ENCODE peak calls at places on chromosomes 1 and 21, in six cellular contexts. M, K, R, S, U and P are unnamed samples.

GRCh38 chr1:228336308-228337030 is 70.2 kb downstream of the TRIM11 start:
- DNase-seq in M (no peak), R (peak; percentile 7), S (no peak), K (no peak), U (no peak), P (no peak)

GRCh38 chr1:65792671-65793358 is at the start of gene PDE4B:
- DNase-seq in U (no peak), R (peak; percentile 48), M (no peak), S (no peak), K (peak; percentile 76), P (no peak)

GRCh38 chr1:55067022-55067781 is 27.9 kb downstream of the PCSK9 start:
- DNase-seq in R (no peak), K (no peak), U (no peak), S (no peak), M (no peak), P (no peak)

GRCh38 chr21:17802568-17802967 is 16.6 kb downstream of the C21orf91 start:
- DNase-seq in R (peak; percentile 83), U (peak; percentile 40), M (no peak), K (no peak), S (no peak), P (peak; percentile 58)

GRCh38 chr1:152777510-152778137 is 2.7 kb downstream of the LCE1F start:
- DNase-seq in S (peak; percentile 80), K (peak; percentile 54), R (peak; percentile 13), U (no peak), M (no peak), P (no peak)

GRCh38 chr21:18937337-18937736 is 533.8 kb upstream of the TMPRSS15 start:
- DNase-seq in R (no peak), U (no peak), M (no peak), S (no peak), K (no peak), P (no peak)

GRCh38 chr1:119046429-119047039 is 58.4 kb upstream of the TBX15 start:
- DNase-seq in M (no peak), K (no peak), S (no peak), U (no peak), R (peak; percentile 37), P (no peak)

GRCh38 chr1:184188091-184188490 is 136.6 kb downstream of the TSEN15 start:
- DNase-seq in U (peak; percentile 71), K (no peak), M (no peak), R (peak; percentile 42), S (no peak), P (no peak)

GRCh38 chr1:9295884-9296283 is 3.2 kb downstream of the SPSB1 start:
- DNase-seq in U (no peak), M (no peak), R (no peak), K (no peak), S (no peak), P (no peak)

GRCh38 chr1:30611741-30612309 is 111.6 kb downstream of the MATN1 start:
- DNase-seq in K (no peak), U (no peak), S (no peak), M (no peak), R (peak; percentile 7), P (no peak)

GRCh38 chr1:226677121-226678020 is 61.7 kb downstream of the ITPKB start:
- DNase-seq in R (peak; percentile 94), S (peak; percentile 86), M (peak; percentile 42), U (peak; percentile 86), K (no peak), P (peak; percentile 95)

GRCh38 chr1:47161298-47162040 is 24.2 kb downstream of the CYP4A22 start:
- DNase-seq in R (no peak), M (no peak), S (no peak), U (no peak), K (no peak), P (no peak)

GRCh38 chr1:70504821-70505193 is 93.7 kb downstream of the CTH start:
- DNase-seq in R (peak; percentile 93), U (peak; percentile 59), M (no peak), S (no peak), K (no peak), P (peak; percentile 57)